ENCODE peak calls at places on chromosome 1, in five cellular contexts. C is ovary, E is AML-193, R is type B pancreatic cell, N is GM03348. Z is an unnamed sample.

GRCh38 chr1:31828341-31828740 is 12.5 kb upstream of the SPOCD1 start:
- DNase-seq in C (no peak), E (no peak), R (no peak), N (no peak), Z (no peak)

GRCh38 chr1:180194546-180195207 is 35.4 kb upstream of the LHX4 start:
- DNase-seq in C (no peak), E (no peak), R (no peak), N (no peak), Z (no peak)

GRCh38 chr1:57195436-57195941 is 228.4 kb downstream of the DAB1 start:
- DNase-seq in C (no peak), E (no peak), R (no peak), N (no peak), Z (no peak)

GRCh38 chr1:82030830-82031229 is 230.1 kb downstream of the ADGRL2 start:
- DNase-seq in C (no peak), E (no peak), R (no peak), N (no peak), Z (no peak)

GRCh38 chr1:245118806-245119205 is 36.0 kb upstream of the KIF26B start:
- DNase-seq in C (no peak), E (no peak), R (no peak), N (no peak), Z (no peak)

GRCh38 chr1:113353581-113353980 is 36.7 kb upstream of the MAGI3 start:
- DNase-seq in C (no peak), E (no peak), R (no peak), N (no peak), Z (no peak)

GRCh38 chr1:36765785-36766300 is 268.5 kb downstream of the GRIK3 start:
- DNase-seq in C (no peak), E (no peak), R (no peak), N (no peak), Z (no peak)

GRCh38 chr1:117371436-117372151 is 4.3 kb downstream of the MAN1A2 start:
- DNase-seq in C (no peak), E (peak), R (no peak), N (peak), Z (peak)

GRCh38 chr1:215661033-215661432 is 93.9 kb downstream of the KCTD3 start:
- DNase-seq in C (no peak), E (no peak), R (no peak), N (no peak), Z (no peak)

GRCh38 chr1:155320661-155321576 is at the start of gene RUSC1:
- DNase-seq in C (peak), E (no peak), R (no peak), N (peak), Z (peak)

GRCh38 chr1:235648954-235649721 is 446 bp downstream of the GNG4 start:
- DNase-seq in C (peak), E (peak), R (peak), N (peak), Z (peak)

GRCh38 chr1:162774007-162774406 is 16.5 kb upstream of the HSD17B7 start:
- DNase-seq in C (no peak), E (no peak), R (no peak), N (no peak), Z (no peak)

Z was measured in mesenchymal stem cell.